ENCODE peak calls at places on chromosomes 6 and 20, in seven cellular contexts. V, R, D, B, H, Q and S are unnamed samples.

GRCh38 chr20:49942942-49943341 is 6.7 kb downstream of the RNF114 start:
- DNase-seq in V (no peak), R (no peak), D (no peak), B (no peak), H (no peak), Q (no peak), S (no peak)

GRCh38 chr6:43310137-43310536 is 1.5 kb upstream of the CRIP3 start:
- DNase-seq in V (no peak), R (no peak), D (no peak), B (no peak), H (no peak), Q (no peak), S (no peak)

GRCh38 chr6:154962751-154963150 is 32.4 kb upstream of the TIAM2 start:
- DNase-seq in V (no peak), R (peak; percentile 69), D (peak; percentile 17), B (no peak), H (peak; percentile 54), Q (no peak), S (no peak)

GRCh38 chr6:12490904-12491571 is 200.9 kb downstream of the EDN1 start:
- DNase-seq in V (no peak), R (no peak), D (peak; percentile 41), B (no peak), H (peak; percentile 94), Q (no peak), S (no peak)

GRCh38 chr6:83169511-83169910 is 23.6 kb downstream of the PGM3 start:
- DNase-seq in V (no peak), R (no peak), D (no peak), B (no peak), H (no peak), Q (no peak), S (no peak)

GRCh38 chr20:59787186-59787890 is 146.1 kb downstream of the SYCP2 start:
- DNase-seq in V (no peak), R (no peak), D (no peak), B (no peak), H (no peak), Q (no peak), S (no peak)

GRCh38 chr6:122733259-122733658 is 46.3 kb upstream of the FABP7 start:
- DNase-seq in V (no peak), R (no peak), D (no peak), B (no peak), H (no peak), Q (no peak), S (no peak)

GRCh38 chr6:14176429-14176828 is 58.9 kb downstream of the CD83 start:
- DNase-seq in V (no peak), R (no peak), D (no peak), B (no peak), H (no peak), Q (no peak), S (no peak)

GRCh38 chr6:27889628-27890315 is 22.4 kb downstream of the OR2B2 start:
- DNase-seq in V (no peak), R (no peak), D (no peak), B (no peak), H (no peak), Q (no peak), S (no peak)

GRCh38 chr6:53179961-53180651 is 31.5 kb upstream of the GCM1 start:
- DNase-seq in V (peak; percentile 89), R (no peak), D (peak; percentile 8), B (no peak), H (no peak), Q (no peak), S (no peak)

GRCh38 chr6:141580988-141581387 is 551.7 kb upstream of the GJE1 start:
- DNase-seq in V (no peak), R (no peak), D (peak; percentile 17), B (no peak), H (peak; percentile 33), Q (no peak), S (no peak)

GRCh38 chr6:10331336-10331735 is 83.5 kb downstream of the TFAP2A start:
- DNase-seq in V (no peak), R (no peak), D (no peak), B (no peak), H (no peak), Q (no peak), S (no peak)

GRCh38 chr20:29409833-29410804 is 1847.3 kb upstream of the DEFB115 start:
- DNase-seq in V (no peak), R (no peak), D (no peak), B (no peak), H (no peak), Q (no peak), S (no peak)

GRCh38 chr6:27178001-27178730 is 69.3 kb upstream of the PRSS16 start:
- DNase-seq in V (peak; percentile 39), R (peak; percentile 80), D (peak; percentile 26), B (peak; percentile 27), H (peak; percentile 86), Q (peak; percentile 50), S (peak; percentile 11)

GRCh38 chr6:132218063-132218696 is 183.1 kb downstream of the MOXD1 start:
- DNase-seq in V (peak; percentile 27), R (peak; percentile 33), D (peak; percentile 10), B (no peak), H (peak; percentile 42), Q (no peak), S (no peak)

GRCh38 chr6:158324136-158324535 is 11.9 kb downstream of the TULP4 start:
- DNase-seq in V (no peak), R (no peak), D (no peak), B (no peak), H (no peak), Q (no peak), S (no peak)

GRCh38 chr20:50019466-50020256 is 36.9 kb downstream of the SNAI1 start:
- DNase-seq in V (no peak), R (no peak), D (peak; percentile 89), B (no peak), H (peak; percentile 86), Q (no peak), S (no peak)

GRCh38 chr20:43987018-43987417 is 72.4 kb downstream of the TOX2 start:
- DNase-seq in V (no peak), R (no peak), D (no peak), B (no peak), H (no peak), Q (no peak), S (no peak)